ENCODE peak calls at places on chromosomes 12 and 14, in six cellular contexts. O is NCI-H1048; V is NCI-H748 treated with DMSO at 0.1 percent for 48 hours; Y is K562; J is stimulated activated CD4-positive, alpha-beta T cell treated with anti-CD3 and anti-CD28 coated beads, Interleukin-1b, Interleukin-23, amount 100 ng/mL, for 1 hour; U is NCI-H1105. X is an unnamed sample.
A peak's percentile ranks its signal among the peaks of the same experiment; 100 is the strongest.

GRCh38 chr12:121925361-121925725 is 7.0 kb downstream of the CFAP251 start:
- DNase-seq in O (no peak), V (no peak), Y (no peak), J (no peak), U (no peak), X (no peak)

GRCh38 chr12:98446716-98447115 is 68.7 kb upstream of the TMPO start:
- DNase-seq in O (no peak), V (no peak), Y (no peak), J (no peak), U (no peak), X (no peak)

GRCh38 chr12:109523071-109523470 is 45.6 kb downstream of the UBE3B start:
- DNase-seq in O (no peak), V (no peak), Y (no peak), J (no peak), U (peak; percentile 47), X (peak; percentile 53)

GRCh38 chr14:71244341-71244740 is 337.1 kb downstream of the PCNX1 start:
- DNase-seq in O (no peak), V (no peak), Y (no peak), J (no peak), U (no peak), X (no peak)

GRCh38 chr12:95218852-95219171 is 1.2 kb downstream of the VEZT start:
- DNase-seq in O (no peak), V (peak; percentile 38), Y (no peak), J (no peak), U (peak; percentile 37), X (peak; percentile 9)

GRCh38 chr12:123571343-123571813 is 13.0 kb upstream of the TMED2 start:
- DNase-seq in O (no peak), V (no peak), Y (peak; percentile 39), J (no peak), U (no peak), X (no peak)

GRCh38 chr12:80195143-80195726 is 95.9 kb downstream of the OTOGL start:
- DNase-seq in O (no peak), V (peak; percentile 57), Y (no peak), J (no peak), U (peak; percentile 12), X (peak; percentile 66)

GRCh38 chr12:110102255-110102654 is 21.9 kb upstream of the IFT81 start:
- DNase-seq in O (peak; percentile 27), V (peak; percentile 37), Y (peak; percentile 97), J (no peak), U (no peak), X (peak; percentile 79)

GRCh38 chr12:94099191-94099983 is 49.0 kb upstream of the PLXNC1 start:
- DNase-seq in O (no peak), V (no peak), Y (peak; percentile 17), J (no peak), U (peak; percentile 4), X (no peak)

GRCh38 chr12:108033091-108033490 is 96.0 kb upstream of the WSCD2 start:
- DNase-seq in O (no peak), V (no peak), Y (no peak), J (no peak), U (no peak), X (no peak)

GRCh38 chr12:12560587-12561304 is 1.9 kb downstream of the DUSP16 start:
- DNase-seq in O (peak; percentile 14), V (peak; percentile 27), Y (no peak), J (no peak), U (no peak), X (no peak)

GRCh38 chr12:111467862-111468245 is 62.1 kb downstream of the SH2B3 start:
- DNase-seq in O (no peak), V (no peak), Y (no peak), J (no peak), U (no peak), X (no peak)